ENCODE peak calls at places on chromosome 22, in ten cellular contexts. Y, A, P, K, S, R, M, V, G and L are unnamed samples.
A peak's percentile ranks its signal among the peaks of the same experiment; 100 is the strongest.

GRCh38 chr22:19356708-19357269 is 65.3 kb upstream of the CLTCL1 start:
- DNase-seq in G (no peak), P (no peak), K (no peak), A (no peak), M (no peak), S (no peak), R (no peak), Y (no peak), V (no peak), L (no peak)

GRCh38 chr22:21642584-21643448 is 714 bp downstream of the SDF2L1 start:
- DNase-seq in Y (no peak), S (no peak), P (no peak), K (peak; percentile 56), V (peak; percentile 35), A (peak; percentile 78), M (peak; percentile 81), R (no peak), G (peak; percentile 50), L (no peak)

GRCh38 chr22:43208703-43209522 is 22.0 kb upstream of the TTLL12 start:
- DNase-seq in Y (no peak), P (no peak), S (no peak), M (no peak), R (no peak), K (no peak), V (no peak), A (no peak), G (no peak), L (no peak)

GRCh38 chr22:32804036-32804435 is 2.5 kb downstream of the TIMP3 start:
- DNase-seq in Y (no peak), K (peak; percentile 28), S (no peak), V (peak; percentile 75), A (no peak), R (no peak), M (no peak), P (no peak), G (peak; percentile 71), L (no peak)

GRCh38 chr22:23829845-23830372 is 8.9 kb downstream of the DERL3 start:
- DNase-seq in P (no peak), G (peak; percentile 87), A (no peak), S (no peak), Y (no peak), V (peak; percentile 95), K (no peak), M (no peak), R (no peak), L (no peak)

GRCh38 chr22:19620742-19621371 is 93.4 kb upstream of the SEPTIN5 start:
- DNase-seq in K (no peak), R (no peak), M (no peak), Y (no peak), P (no peak), A (no peak), S (no peak), G (peak; percentile 3), V (no peak), L (no peak)

GRCh38 chr22:47166446-47167016 is 404.1 kb downstream of the TBC1D22A start:
- DNase-seq in R (peak; percentile 59), V (no peak), M (no peak), G (no peak), Y (peak; percentile 26), K (no peak), S (no peak), A (no peak), P (peak; percentile 0), L (peak; percentile 40)

GRCh38 chr22:30044369-30044768 is 35.9 kb upstream of the HORMAD2 start:
- DNase-seq in A (peak; percentile 72), G (peak; percentile 93), V (peak; percentile 83), Y (no peak), P (no peak), R (peak; percentile 86), S (no peak), M (no peak), K (peak; percentile 83), L (no peak)

GRCh38 chr22:21646608-21647590 is 4.8 kb downstream of the SDF2L1 start:
- DNase-seq in V (peak; percentile 74), M (peak; percentile 85), G (peak; percentile 75), S (no peak), P (peak; percentile 63), A (peak; percentile 84), K (peak; percentile 60), R (peak; percentile 92), Y (peak; percentile 84), L (no peak)

GRCh38 chr22:23681026-23681809 is 9.6 kb upstream of the RGL4 start:
- DNase-seq in Y (peak; percentile 25), P (no peak), M (no peak), R (no peak), G (no peak), K (no peak), S (no peak), A (no peak), V (no peak), L (no peak)

GRCh38 chr22:31749636-31750364 is at the start of gene PRR14L:
- DNase-seq in V (peak; percentile 89), P (peak; percentile 98), K (peak; percentile 87), Y (peak; percentile 98), R (peak; percentile 100), S (no peak), G (peak; percentile 96), A (peak; percentile 99), M (peak; percentile 99), L (peak; percentile 97)
- TF ChIP-seq CTCF in V (no peak), P (no peak), K (peak; percentile 17), Y (peak; percentile 16), R (no peak), S (no peak), G (peak; percentile 9), A (no peak), M (no peak), L (no peak)

DNA sequence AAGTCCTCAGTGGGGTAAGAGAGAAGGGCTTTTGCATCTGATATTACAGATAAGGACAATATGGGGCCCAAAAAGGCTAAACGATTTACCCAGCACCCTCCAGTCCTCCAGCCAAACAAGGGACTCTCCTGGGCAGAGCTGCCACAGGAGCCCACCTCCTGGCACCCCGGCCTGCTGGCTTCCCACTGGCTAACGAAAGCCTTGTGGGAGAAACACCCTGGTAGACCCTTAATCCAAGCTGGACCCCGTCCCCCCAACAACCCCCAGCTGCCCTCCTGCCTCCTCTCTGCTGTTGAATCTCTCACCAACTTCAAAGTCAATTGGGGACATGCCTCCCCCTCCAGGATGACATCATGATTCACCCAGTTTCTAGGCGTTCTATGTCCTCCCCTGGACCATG is 10.8 kb downstream of the C1QTNF6 start:
- DNase-seq in S (no peak), K (no peak), G (no peak), M (no peak), A (no peak), Y (no peak), R (peak; percentile 78), P (no peak), V (no peak), L (no peak)
- TF ChIP-seq CTCF in S (no peak), K (no peak), G (no peak), M (no peak), A (no peak), Y (no peak), R (no peak), P (no peak), V (no peak), L (no peak)

DNA sequence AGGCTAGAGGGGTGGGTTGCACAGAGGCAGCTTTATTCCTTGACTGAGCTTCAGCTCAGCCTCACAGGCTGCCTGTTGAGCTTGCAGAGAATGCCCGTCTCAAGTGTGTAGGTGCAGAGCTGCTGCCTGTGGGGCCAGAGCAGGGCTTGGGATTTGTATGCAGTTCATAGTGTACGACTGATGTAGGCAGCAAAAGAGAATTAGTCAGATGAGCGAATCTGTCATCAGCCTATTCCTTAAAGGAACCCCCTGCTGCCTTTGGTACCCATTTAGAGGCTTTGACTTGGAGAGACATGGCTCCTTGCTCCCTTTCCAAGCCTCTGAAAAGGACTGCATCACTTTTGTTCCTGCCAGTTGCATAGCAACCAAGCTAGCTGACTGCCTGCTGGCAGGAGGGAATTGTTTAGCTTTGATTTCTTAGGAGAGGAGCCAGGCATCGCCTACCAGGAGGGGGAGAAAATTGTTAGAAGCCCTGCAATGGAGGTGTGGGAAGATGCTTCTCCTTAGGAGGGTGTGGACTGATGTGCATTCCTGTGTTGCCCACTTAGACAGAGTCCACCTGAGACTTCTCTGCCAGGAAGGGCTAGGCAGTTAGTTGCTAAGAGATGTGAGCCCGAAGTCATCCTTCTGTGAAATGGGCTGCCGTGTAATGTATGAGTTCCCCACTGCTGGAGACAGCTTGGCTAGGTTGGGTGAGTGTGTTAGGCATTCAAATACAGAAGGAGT is 10.9 kb downstream of the ACO2 start:
- DNase-seq in S (no peak), G (peak; percentile 92), M (peak; percentile 15), Y (peak; percentile 62), K (no peak), P (no peak), V (peak; percentile 54), A (no peak), R (no peak), L (no peak)
- TF ChIP-seq CTCF in S (no peak), G (peak; percentile 20), M (no peak), Y (no peak), K (no peak), P (no peak), V (no peak), A (no peak), R (no peak), L (no peak)

GRCh38 chr22:50118557-50119168 is 28.9 kb downstream of the MOV10L1 start:
- DNase-seq in K (peak; percentile 32), A (no peak), R (peak; percentile 37), Y (no peak), M (no peak), S (no peak), G (peak; percentile 91), P (peak; percentile 90), V (peak; percentile 63), L (no peak)
- TF ChIP-seq CTCF in K (no peak), A (no peak), R (no peak), Y (no peak), M (no peak), S (no peak), G (no peak), P (no peak), V (no peak), L (no peak)

DNA sequence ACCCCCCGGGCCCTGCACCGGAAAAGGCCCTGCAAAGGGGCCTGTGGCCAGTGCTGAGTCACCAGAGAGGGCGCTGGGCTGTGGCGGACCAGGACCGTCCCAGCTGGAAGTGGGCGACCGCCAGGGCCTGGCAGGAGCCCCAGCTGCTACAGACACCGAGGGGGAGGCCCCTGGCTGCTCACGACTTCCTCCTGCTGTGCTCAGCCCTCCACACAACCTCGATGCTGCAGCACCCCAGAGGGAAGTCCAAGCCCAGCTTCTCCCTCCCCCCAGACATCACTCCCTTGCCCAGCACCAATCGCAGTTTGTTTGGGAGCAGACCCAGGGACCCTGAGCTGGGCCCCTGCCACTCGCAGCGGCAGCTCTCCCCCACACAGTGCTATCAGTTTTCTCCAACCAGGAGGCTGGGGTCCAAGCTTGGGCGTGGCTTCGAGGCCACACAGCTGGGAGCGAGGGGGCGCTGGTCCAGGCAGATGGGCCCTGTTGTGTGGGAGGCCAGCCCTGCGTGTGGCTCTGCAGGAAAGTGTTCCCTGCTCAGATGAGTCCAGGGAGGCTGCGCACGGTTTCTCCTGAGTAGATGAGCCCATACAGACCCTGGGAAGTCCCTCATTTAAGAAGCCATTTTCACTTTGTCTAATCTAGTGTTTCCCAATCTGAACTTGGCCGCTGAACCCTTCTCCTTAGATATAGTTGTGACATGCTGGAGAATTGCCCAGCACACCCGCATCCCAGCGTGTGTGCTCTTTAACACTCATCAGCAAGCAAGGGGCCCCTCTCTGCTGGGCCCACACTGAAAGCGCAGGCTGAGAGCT is 5.6 kb upstream of the SH3BP1 start:
- DNase-seq in A (peak; percentile 74), G (peak; percentile 92), R (peak; percentile 96), K (no peak), V (peak; percentile 80), Y (peak; percentile 81), M (peak; percentile 68), S (no peak), P (peak; percentile 97), L (peak; percentile 88)
- TF ChIP-seq CTCF in A (no peak), G (peak; percentile 27), R (no peak), K (no peak), V (peak; percentile 39), Y (peak; percentile 23), M (no peak), S (no peak), P (peak; percentile 3), L (no peak)